ENCODE peak calls at places on chromosome 16, in five cellular contexts. One of them, this sample, is unnamed. For H3K4me1, the result is how much of the 10 kb centered on the place peaks cover.

GRCh38 chr16:56558024-56558747 is 6.7 kb upstream of the MT4 start:
- DNase-seq in transverse colon: no peak
- DNase-seq in ovary: peak
- DNase-seq in heart left ventricle: no peak
- DNase-seq in cardiac muscle cell: peak
- DNase-seq in this sample: no peak

GRCh38 chr16:3027983-3028715 is 4.3 kb downstream of the THOC6 start:
- DNase-seq in ovary: peak
- DNase-seq in heart left ventricle: peak
- DNase-seq in transverse colon: peak
- DNase-seq in cardiac muscle cell: peak
- DNase-seq in this sample: no peak

GRCh38 chr16:47774661-47775060 is 313.5 kb downstream of the PHKB start:
- DNase-seq in heart left ventricle: no peak
- DNase-seq in cardiac muscle cell: peak
- DNase-seq in transverse colon: peak
- DNase-seq in ovary: no peak
- DNase-seq in this sample: no peak

GRCh38 chr16:10849736-10850477 is 27.1 kb upstream of the CIITA start:
- DNase-seq in transverse colon: no peak
- DNase-seq in cardiac muscle cell: no peak
- DNase-seq in heart left ventricle: no peak
- DNase-seq in ovary: no peak
- DNase-seq in this sample: no peak

GRCh38 chr16:2969545-2970521 is 685 bp downstream of the PAQR4 start:
- DNase-seq in cardiac muscle cell: peak
- DNase-seq in ovary: no peak
- DNase-seq in heart left ventricle: peak
- DNase-seq in transverse colon: peak
- DNase-seq in this sample: peak

GRCh38 chr16:4777339-4778049 is 10.5 kb upstream of the ZNF500 start:
- DNase-seq in cardiac muscle cell: no peak
- DNase-seq in ovary: no peak
- DNase-seq in transverse colon: no peak
- DNase-seq in heart left ventricle: no peak
- DNase-seq in this sample: no peak

GRCh38 chr16:11155284-11155806 is 100.7 kb downstream of the SOCS1 start:
- DNase-seq in ovary: no peak
- DNase-seq in heart left ventricle: peak
- DNase-seq in transverse colon: no peak
- DNase-seq in cardiac muscle cell: peak
- DNase-seq in this sample: no peak

GRCh38 chr16:35207059-35207999 is 1747.9 kb downstream of the TP53TG3F start:
- DNase-seq in ovary: no peak
- DNase-seq in transverse colon: no peak
- DNase-seq in heart left ventricle: no peak
- DNase-seq in cardiac muscle cell: no peak
- DNase-seq in this sample: no peak

GRCh38 chr16:70540994-70541393 is 17.4 kb downstream of the SF3B3 start:
- DNase-seq in transverse colon: no peak
- DNase-seq in ovary: no peak
- DNase-seq in heart left ventricle: no peak
- DNase-seq in cardiac muscle cell: no peak
- DNase-seq in this sample: no peak

GRCh38 chr16:3599121-3599520 is 12.3 kb downstream of the SLX4 start:
- DNase-seq in transverse colon: no peak
- DNase-seq in heart left ventricle: no peak
- DNase-seq in ovary: no peak
- DNase-seq in cardiac muscle cell: no peak
- DNase-seq in this sample: no peak

GRCh38 chr16:84501077-84501735 is 3.3 kb downstream of the MEAK7 start:
- DNase-seq in transverse colon: peak
- DNase-seq in cardiac muscle cell: peak
- DNase-seq in heart left ventricle: no peak
- DNase-seq in ovary: no peak
- DNase-seq in this sample: no peak

GRCh38 chr16:2791174-2791573 is 3.8 kb upstream of the PRSS33 start:
- DNase-seq in heart left ventricle: no peak
- DNase-seq in transverse colon: no peak
- DNase-seq in cardiac muscle cell: no peak
- DNase-seq in ovary: no peak
- DNase-seq in this sample: no peak

GRCh38 chr16:23607740-23608139 is 11.6 kb upstream of the NDUFAB1 start:
- DNase-seq in transverse colon: no peak
- DNase-seq in cardiac muscle cell: peak
- DNase-seq in ovary: no peak
- DNase-seq in heart left ventricle: no peak
- DNase-seq in this sample: no peak

GRCh38 chr16:83176802-83177201 is 550.0 kb downstream of the CDH13 start:
- DNase-seq in transverse colon: no peak
- DNase-seq in cardiac muscle cell: no peak
- DNase-seq in heart left ventricle: no peak
- DNase-seq in ovary: no peak
- DNase-seq in this sample: no peak

GRCh38 chr16:16021988-16022682 is 72.7 kb downstream of the ABCC1 start:
- DNase-seq in ovary: peak
- DNase-seq in cardiac muscle cell: peak
- DNase-seq in heart left ventricle: peak
- DNase-seq in transverse colon: peak
- DNase-seq in this sample: peak

GRCh38 chr16:5604770-5605169 is 507.2 kb upstream of the EEF2KMT start:
- DNase-seq in ovary: no peak
- DNase-seq in heart left ventricle: no peak
- DNase-seq in cardiac muscle cell: no peak
- DNase-seq in transverse colon: no peak
- DNase-seq in this sample: no peak

GRCh38 chr16:25692734-25693508 is 1.2 kb downstream of the HS3ST4 start:
- DNase-seq in transverse colon: no peak
- DNase-seq in heart left ventricle: no peak
- DNase-seq in cardiac muscle cell: no peak
- DNase-seq in ovary: no peak
- DNase-seq in this sample: no peak

GRCh38 chr16:17951273-17951845 is 385.2 kb downstream of the NPIPA8 start:
- DNase-seq in transverse colon: no peak
- DNase-seq in heart left ventricle: no peak
- DNase-seq in ovary: no peak
- DNase-seq in cardiac muscle cell: no peak
- DNase-seq in this sample: no peak

GRCh38 chr16:56413381-56413780 is 12.0 kb downstream of the AMFR start:
- DNase-seq in cardiac muscle cell: no peak
- DNase-seq in ovary: no peak
- DNase-seq in transverse colon: no peak
- DNase-seq in heart left ventricle: no peak
- DNase-seq in this sample: no peak

GRCh38 chr16:82370282-82370681 is 200.3 kb upstream of the MPHOSPH6 start:
- DNase-seq in cardiac muscle cell: no peak
- DNase-seq in ovary: no peak
- DNase-seq in heart left ventricle: no peak
- DNase-seq in transverse colon: no peak
- DNase-seq in this sample: no peak

GRCh38 chr16:88768041-88768876 is 16.8 kb downstream of the PIEZO1 start:
- DNase-seq in ovary: peak
- DNase-seq in heart left ventricle: peak
- DNase-seq in cardiac muscle cell: peak
- DNase-seq in transverse colon: peak
- DNase-seq in this sample: no peak

GRCh38 chr16:66711581-66711980 is 15.0 kb upstream of the CMTM4 start:
- DNase-seq in ovary: no peak
- DNase-seq in cardiac muscle cell: no peak
- DNase-seq in transverse colon: no peak
- DNase-seq in heart left ventricle: no peak
- DNase-seq in this sample: no peak

GRCh38 chr16:87490091-87490798 is 2.6 kb downstream of the ZCCHC14 start:
- DNase-seq in cardiac muscle cell: peak
- DNase-seq in transverse colon: no peak
- DNase-seq in ovary: no peak
- DNase-seq in heart left ventricle: no peak
- DNase-seq in this sample: no peak

GRCh38 chr16:87486282-87486681 is 6.5 kb downstream of the ZCCHC14 start:
- DNase-seq in transverse colon: no peak
- DNase-seq in cardiac muscle cell: no peak
- DNase-seq in heart left ventricle: no peak
- DNase-seq in ovary: no peak
- DNase-seq in this sample: no peak

GRCh38 chr16:87489434-87490045 is 3.3 kb downstream of the ZCCHC14 start:
- DNase-seq in heart left ventricle: no peak
- DNase-seq in ovary: no peak
- DNase-seq in transverse colon: no peak
- DNase-seq in cardiac muscle cell: no peak
- DNase-seq in this sample: no peak

GRCh38 chr16:87484487-87485331 is 8.1 kb downstream of the ZCCHC14 start:
- DNase-seq in transverse colon: no peak
- DNase-seq in ovary: no peak
- DNase-seq in cardiac muscle cell: no peak
- DNase-seq in heart left ventricle: no peak
- DNase-seq in this sample: no peak

DNA sequence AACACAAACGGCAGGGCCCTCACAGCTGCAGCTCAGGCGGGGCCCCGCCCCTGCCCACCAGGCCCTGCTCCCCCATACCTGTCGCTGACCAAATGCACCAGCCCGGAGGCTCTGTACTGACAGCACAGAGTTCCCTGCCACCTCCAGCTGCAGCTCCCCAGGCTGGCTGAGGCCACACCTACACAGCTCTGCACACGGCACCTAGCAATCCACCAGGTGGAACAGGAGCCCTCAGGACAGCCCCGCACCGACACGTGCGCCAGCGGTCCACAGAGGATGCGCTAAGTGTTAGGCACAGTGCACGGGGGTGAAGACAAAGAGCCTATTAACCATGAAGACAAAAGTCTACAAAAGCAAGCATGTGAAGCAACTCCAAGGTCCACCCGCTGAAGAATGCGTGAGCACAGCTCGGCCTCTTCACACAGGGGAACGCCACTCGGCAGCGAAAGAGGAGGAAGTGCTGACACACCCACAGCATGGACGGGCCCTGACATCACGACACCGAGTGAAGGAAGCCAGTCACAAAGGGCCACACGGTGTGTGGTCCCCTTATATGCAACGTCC is 5.4 kb downstream of the ZCCHC14 start:
- DNase-seq in ovary: no peak
- DNase-seq in transverse colon: peak
- DNase-seq in heart left ventricle: peak
- DNase-seq in cardiac muscle cell: peak
- DNase-seq in this sample: peak
- H3K4me1 ChIP-seq in ovary: under half
- H3K4me1 ChIP-seq in transverse colon: half or more
- H3K4me1 ChIP-seq in heart left ventricle: half or more
- H3K4me1 ChIP-seq in cardiac muscle cell: under half
- H3K4me1 ChIP-seq in this sample: half or more

GRCh38 chr16:64130140-64130539 is 991.7 kb downstream of the CDH11 start:
- DNase-seq in cardiac muscle cell: no peak
- DNase-seq in transverse colon: no peak
- DNase-seq in ovary: no peak
- DNase-seq in heart left ventricle: no peak
- DNase-seq in this sample: no peak
- H3K27ac ChIP-seq in cardiac muscle cell: no peak
- H3K27ac ChIP-seq in transverse colon: no peak
- H3K27ac ChIP-seq in ovary: no peak
- H3K27ac ChIP-seq in heart left ventricle: no peak
- H3K27ac ChIP-seq in this sample: no peak

GRCh38 chr16:54033747-54034146 is 252.8 kb downstream of the IRX3 start:
- DNase-seq in cardiac muscle cell: no peak
- DNase-seq in heart left ventricle: no peak
- DNase-seq in transverse colon: no peak
- DNase-seq in ovary: no peak
- DNase-seq in this sample: no peak
- H3K4me1 ChIP-seq in cardiac muscle cell: under half
- H3K4me1 ChIP-seq in heart left ventricle: under half
- H3K4me1 ChIP-seq in transverse colon: under half
- H3K4me1 ChIP-seq in ovary: under half
- H3K4me1 ChIP-seq in this sample: under half

GRCh38 chr16:53996961-53997360 is 289.6 kb downstream of the IRX3 start:
- DNase-seq in heart left ventricle: no peak
- DNase-seq in cardiac muscle cell: no peak
- DNase-seq in transverse colon: no peak
- DNase-seq in ovary: no peak
- DNase-seq in this sample: no peak

GRCh38 chr16:53992057-53992378 is 288.1 kb downstream of the FTO start:
- DNase-seq in cardiac muscle cell: no peak
- DNase-seq in ovary: no peak
- DNase-seq in transverse colon: no peak
- DNase-seq in heart left ventricle: no peak
- DNase-seq in this sample: no peak

GRCh38 chr16:53998024-53998810 is 288.4 kb downstream of the IRX3 start:
- DNase-seq in ovary: no peak
- DNase-seq in cardiac muscle cell: no peak
- DNase-seq in heart left ventricle: no peak
- DNase-seq in transverse colon: no peak
- DNase-seq in this sample: no peak

GRCh38 chr16:53999123-53999522 is 287.5 kb downstream of the IRX3 start:
- DNase-seq in cardiac muscle cell: no peak
- DNase-seq in ovary: no peak
- DNase-seq in heart left ventricle: no peak
- DNase-seq in transverse colon: no peak
- DNase-seq in this sample: no peak

GRCh38 chr16:53995378-53995777 is 291.2 kb downstream of the IRX3 start:
- DNase-seq in heart left ventricle: peak
- DNase-seq in transverse colon: no peak
- DNase-seq in ovary: no peak
- DNase-seq in cardiac muscle cell: no peak
- DNase-seq in this sample: no peak
- H3K27ac ChIP-seq in heart left ventricle: peak
- H3K27ac ChIP-seq in transverse colon: no peak
- H3K27ac ChIP-seq in ovary: no peak
- H3K27ac ChIP-seq in cardiac muscle cell: no peak
- H3K27ac ChIP-seq in this sample: no peak

This sample was measured in right atrium auricular region.